ENCODE peak calls at places on chromosomes 5 and 9, in seven cellular contexts. X is ascending aorta, K is GM12865, A is transverse colon, J is BE2C, L is LNCaP clone FGC, I is fibroblast of lung. N is an unnamed sample.

GRCh38 chr5:87069974-87070608 is 197.6 kb upstream of the RASA1 start:
- DNase-seq in X (no peak), K (peak), A (peak), J (no peak), L (peak), I (peak), N (peak)

GRCh38 chr5:180109920-180110319 is 38.4 kb upstream of the RNF130 start:
- DNase-seq in X (no peak), K (no peak), A (no peak), J (no peak), L (no peak), I (no peak), N (no peak)

GRCh38 chr9:12680341-12680740 is 12.8 kb upstream of the TYRP1 start:
- DNase-seq in X (no peak), K (no peak), A (no peak), J (no peak), L (no peak), I (no peak), N (peak)

GRCh38 chr9:78272307-78272706 is 24.6 kb upstream of the PSAT1 start:
- DNase-seq in X (no peak), K (no peak), A (no peak), J (no peak), L (no peak), I (no peak), N (no peak)

GRCh38 chr9:123062306-123063171 is 29.1 kb downstream of the GPR21 start:
- DNase-seq in X (no peak), K (no peak), A (no peak), J (no peak), L (no peak), I (no peak), N (no peak)

GRCh38 chr9:133759146-133759900 is 21.2 kb upstream of the SARDH start:
- DNase-seq in X (no peak), K (no peak), A (no peak), J (peak), L (no peak), I (peak), N (no peak)

GRCh38 chr5:143019614-143020515 is 249.7 kb downstream of the ARHGAP26 start:
- DNase-seq in X (no peak), K (peak), A (no peak), J (peak), L (no peak), I (no peak), N (no peak)

GRCh38 chr9:131862261-131862660 is 122.4 kb upstream of the RAPGEF1 start:
- DNase-seq in X (no peak), K (no peak), A (no peak), J (no peak), L (no peak), I (no peak), N (no peak)

GRCh38 chr9:9754186-9754585 is 858.6 kb downstream of the PTPRD start:
- DNase-seq in X (no peak), K (no peak), A (no peak), J (no peak), L (no peak), I (no peak), N (no peak)

GRCh38 chr9:14906654-14907359 is 3.4 kb downstream of the FREM1 start:
- DNase-seq in X (no peak), K (no peak), A (no peak), J (no peak), L (no peak), I (no peak), N (no peak)

GRCh38 chr5:95959964-95960801 is 1.5 kb downstream of the ELL2 start:
- DNase-seq in X (no peak), K (peak), A (peak), J (no peak), L (no peak), I (peak), N (no peak)

GRCh38 chr5:6269925-6270324 is 108.4 kb downstream of the MED10 start:
- DNase-seq in X (no peak), K (no peak), A (no peak), J (no peak), L (no peak), I (no peak), N (no peak)

GRCh38 chr9:124870723-124871122 is 8.8 kb downstream of the ARPC5L start:
- DNase-seq in X (no peak), K (peak), A (no peak), J (no peak), L (no peak), I (no peak), N (no peak)

GRCh38 chr5:61827445-61827975 is 478.5 kb upstream of the KIF2A start:
- DNase-seq in X (no peak), K (no peak), A (no peak), J (no peak), L (no peak), I (no peak), N (no peak)

GRCh38 chr5:140840978-140841962 is at the start of gene PCDHA8:
- DNase-seq in X (no peak), K (no peak), A (no peak), J (peak), L (no peak), I (no peak), N (no peak)

GRCh38 chr5:4942831-4943178 is 197.3 kb upstream of the ADAMTS16 start:
- DNase-seq in X (no peak), K (no peak), A (no peak), J (no peak), L (no peak), I (no peak), N (no peak)

GRCh38 chr9:133714606-133715294 is 23.4 kb downstream of the SARDH start:
- DNase-seq in X (no peak), K (no peak), A (no peak), J (peak), L (no peak), I (peak), N (peak)

GRCh38 chr5:159242656-159243055 is 20.4 kb upstream of the UBLCP1 start:
- DNase-seq in X (no peak), K (no peak), A (no peak), J (no peak), L (no peak), I (no peak), N (no peak)

GRCh38 chr5:126936775-126937418 is 93.5 kb downstream of the MARCHF3 start:
- DNase-seq in X (no peak), K (no peak), A (no peak), J (no peak), L (no peak), I (no peak), N (no peak)
- TF ChIP-seq CTCF in X (no peak), K (no peak), A (no peak), J (no peak), L (no peak), I (no peak), N (no peak)

DNA sequence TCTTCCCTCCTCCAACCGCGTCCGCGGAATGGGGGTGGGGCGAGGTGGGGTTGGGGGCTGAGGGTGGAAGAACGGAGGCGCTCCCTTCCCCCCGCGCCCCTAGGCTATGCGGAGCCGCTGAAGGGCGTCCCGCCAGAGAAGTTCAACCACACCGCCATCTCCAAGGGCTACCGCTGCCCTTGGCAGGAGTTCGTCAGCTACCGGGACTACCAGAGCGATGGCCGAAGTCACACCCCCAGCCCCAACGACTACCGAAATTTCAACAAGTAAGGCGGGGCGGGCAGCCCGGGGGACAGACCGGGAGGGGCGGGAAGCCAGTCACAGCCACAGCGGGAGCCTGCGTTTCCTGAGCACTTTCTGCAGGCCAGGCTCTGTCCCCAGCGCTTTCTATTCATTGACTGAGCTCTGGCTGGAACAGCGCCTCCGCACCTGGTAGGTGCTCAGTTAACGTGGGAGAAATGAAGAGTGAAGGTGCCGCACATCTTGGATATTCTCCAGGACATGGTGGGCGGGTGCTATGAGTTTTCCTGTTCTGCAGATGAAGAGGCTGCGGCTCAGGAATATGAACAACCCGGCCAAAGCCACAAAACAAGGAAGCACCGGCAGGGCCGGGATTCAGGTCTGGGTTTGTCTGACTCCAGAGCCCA is 11.3 kb downstream of the MYOZ3 start:
- DNase-seq in X (no peak), K (no peak), A (no peak), J (no peak), L (no peak), I (no peak), N (no peak)
- H3K4me3 ChIP-seq in X (peak), K (peak), A (peak), J (peak), L (no peak), I (peak), N (peak)

DNA sequence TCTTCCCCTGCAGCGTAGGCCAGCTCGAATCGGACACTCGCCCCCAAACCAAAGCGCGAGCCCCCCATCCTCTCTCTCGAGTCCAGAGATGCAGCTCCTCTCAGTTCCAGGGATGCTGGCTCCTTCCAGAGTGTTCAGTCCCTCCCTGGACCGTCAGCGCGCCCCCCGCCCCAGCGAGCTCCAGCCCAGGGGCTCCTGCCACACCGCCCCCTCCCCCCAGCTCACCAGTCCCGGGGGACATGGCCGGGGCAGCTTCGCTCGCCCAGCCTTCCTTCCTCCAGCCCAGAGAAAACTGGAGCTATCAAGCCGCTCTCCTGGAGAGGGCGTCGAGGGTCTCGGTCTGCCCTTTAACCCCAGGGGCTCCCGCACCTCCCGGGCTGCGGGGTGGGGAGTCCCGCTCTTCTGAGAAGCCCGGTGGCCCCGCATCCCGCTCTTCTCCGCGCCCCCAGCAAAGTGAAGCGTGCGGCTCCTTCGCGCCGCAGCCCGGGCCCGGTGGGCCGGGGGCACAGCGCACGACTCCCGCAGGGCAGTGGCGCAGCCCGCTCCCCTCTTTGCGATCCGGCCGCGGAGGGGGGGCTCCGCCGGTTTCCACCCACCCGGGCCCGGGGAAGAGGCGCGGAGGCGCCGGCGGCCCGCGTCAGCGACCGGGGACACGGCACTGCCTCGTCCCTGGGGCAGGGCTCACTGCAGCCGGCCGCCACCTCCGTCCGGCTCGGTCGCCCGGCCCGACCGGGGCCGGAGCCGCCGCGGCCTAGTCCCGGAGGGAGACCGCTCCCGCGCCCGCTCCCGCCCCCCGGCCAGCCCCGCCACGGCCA is 585 bp downstream of the MIER3 start:
- DNase-seq in X (no peak), K (peak), A (peak), J (peak), L (no peak), I (no peak), N (no peak)
- TF ChIP-seq CTCF in X (no peak), K (no peak), A (no peak), J (peak), L (no peak), I (no peak), N (no peak)

GRCh38 chr5:135030691-135031145 is 3.3 kb downstream of the PITX1 start:
- DNase-seq in X (no peak), K (no peak), A (no peak), J (no peak), L (no peak), I (no peak), N (no peak)

GRCh38 chr5:135031146-135031812 is 2.7 kb downstream of the PITX1 start:
- DNase-seq in X (no peak), K (peak), A (no peak), J (no peak), L (no peak), I (peak), N (no peak)

GRCh38 chr5:135033026-135033861 is 784 bp downstream of the PITX1 start:
- DNase-seq in X (no peak), K (peak), A (no peak), J (peak), L (no peak), I (peak), N (no peak)

GRCh38 chr5:135032613-135033025 is 1.4 kb downstream of the PITX1 start:
- DNase-seq in X (no peak), K (no peak), A (no peak), J (no peak), L (no peak), I (no peak), N (no peak)

DNA sequence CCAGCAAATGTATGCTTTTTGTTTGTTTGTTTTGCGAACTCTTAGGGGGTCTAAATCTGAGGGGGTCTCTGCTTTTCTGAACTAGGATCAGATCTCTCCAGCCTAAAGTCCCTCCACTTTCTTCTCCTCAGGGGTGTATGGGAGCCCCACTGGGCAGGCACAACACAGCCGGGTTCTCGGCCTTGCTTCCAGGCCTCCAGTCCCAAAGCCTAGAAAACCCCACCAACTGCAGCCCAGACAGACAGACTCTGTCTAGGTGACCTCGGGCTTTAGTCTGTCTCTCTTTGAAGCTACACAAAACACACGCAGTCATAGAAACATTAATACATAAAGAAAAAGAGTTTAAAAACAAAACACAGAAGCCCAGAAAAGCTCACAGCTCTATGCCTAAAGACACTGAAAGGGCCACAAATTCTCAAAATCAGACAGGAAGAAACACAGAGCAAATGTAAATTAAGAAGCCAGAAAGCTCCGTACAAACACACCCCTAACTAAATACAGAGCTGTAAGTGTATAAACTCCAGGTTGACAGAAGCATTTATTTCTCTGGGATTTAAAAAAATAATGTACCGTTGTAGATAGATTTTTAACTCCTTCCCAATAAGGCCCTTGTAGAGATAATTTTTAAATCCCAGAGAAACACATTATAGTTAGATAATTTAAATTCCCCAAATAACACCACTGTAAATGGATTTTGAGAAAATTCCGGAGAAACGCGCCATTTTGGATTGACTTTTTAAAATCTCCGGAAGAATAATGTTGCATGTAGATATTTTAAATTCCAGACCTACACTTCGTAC is 2.0 kb downstream of the PITX1 start:
- DNase-seq in X (no peak), K (no peak), A (no peak), J (no peak), L (no peak), I (peak), N (no peak)
- H3K4me3 ChIP-seq in X (peak), K (no peak), A (peak), J (peak), L (peak), I (peak), N (no peak)